ENCODE peak calls at places on chromosomes 4 and X, in nine cellular contexts. M, O, S, J, X, W, A, U and T are unnamed samples.
A peak's percentile ranks its signal among the peaks of the same experiment; 100 is the strongest.

GRCh38 chrX:138287200-138287865 is 424.2 kb downstream of the FGF13 start:
- DNase-seq in A (peak; percentile 1), J (no peak), M (no peak), O (no peak), X (no peak), U (no peak), S (no peak), W (no peak), T (no peak)

GRCh38 chr4:20086768-20087167 is 164.9 kb upstream of the SLIT2 start:
- DNase-seq in J (no peak), U (no peak), A (no peak), X (peak; percentile 27), M (no peak), O (no peak), W (no peak), S (no peak), T (no peak)

GRCh38 chr4:8079916-8080753 is 78.5 kb downstream of the ABLIM2 start:
- DNase-seq in S (no peak), J (no peak), O (no peak), U (no peak), M (no peak), X (no peak), A (no peak), W (no peak), T (no peak)

GRCh38 chrX:109795682-109796081 is 62.6 kb upstream of the ACSL4 start:
- DNase-seq in J (no peak), W (no peak), X (no peak), M (no peak), U (no peak), A (no peak), O (no peak), S (no peak), T (no peak)

GRCh38 chrX:11664211-11664888 is 1.4 kb downstream of the ARHGAP6 start:
- DNase-seq in S (no peak), A (no peak), U (peak; percentile 43), X (peak; percentile 19), W (no peak), O (no peak), M (peak; percentile 2), J (no peak), T (no peak)

GRCh38 chr4:150297861-150298474 is 219.7 kb downstream of the DCLK2 start:
- DNase-seq in X (peak; percentile 71), A (peak; percentile 76), W (peak; percentile 45), M (peak; percentile 48), U (peak; percentile 61), O (peak; percentile 48), J (no peak), S (peak; percentile 41), T (peak; percentile 8)

GRCh38 chrX:108270280-108270679 is 167.9 kb downstream of the COL4A6 start:
- DNase-seq in S (no peak), M (no peak), X (no peak), A (no peak), J (no peak), U (peak; percentile 7), W (no peak), O (no peak), T (no peak)

GRCh38 chr4:11259837-11260236 is 168.9 kb downstream of the HS3ST1 start:
- DNase-seq in A (no peak), O (no peak), M (no peak), J (no peak), U (no peak), W (no peak), S (no peak), X (no peak), T (no peak)

GRCh38 chr4:4461850-4462249 is 74.9 kb downstream of the NSG1 start:
- DNase-seq in O (no peak), X (no peak), A (no peak), W (no peak), M (no peak), S (peak; percentile 83), U (no peak), J (no peak), T (no peak)

GRCh38 chrX:20361081-20361889 is 94.6 kb upstream of the RPS6KA3 start:
- DNase-seq in A (no peak), O (no peak), M (peak; percentile 74), S (peak; percentile 56), J (no peak), W (no peak), U (peak; percentile 52), X (peak; percentile 65), T (no peak)

GRCh38 chrX:72349190-72349589 is 43.5 kb upstream of the CITED1 start:
- DNase-seq in A (no peak), O (no peak), J (no peak), M (no peak), S (no peak), U (no peak), W (no peak), X (no peak), T (peak; percentile 2)

GRCh38 chr4:15755321-15755750 is 22.8 kb upstream of the CD38 start:
- DNase-seq in W (no peak), A (peak; percentile 73), S (no peak), M (peak; percentile 82), J (no peak), X (peak; percentile 72), U (peak; percentile 81), O (no peak), T (no peak)

GRCh38 chr4:8850074-8850829 is 21.4 kb downstream of the HMX1 start:
- DNase-seq in J (no peak), O (no peak), A (no peak), X (no peak), U (no peak), S (no peak), M (no peak), W (no peak), T (no peak)

GRCh38 chr4:79597266-79597665 is 189.2 kb upstream of the GK2 start:
- DNase-seq in M (peak; percentile 66), U (peak; percentile 28), S (no peak), X (peak; percentile 27), O (no peak), J (no peak), W (no peak), A (no peak), T (no peak)

GRCh38 chr4:20445933-20446723 is 194.4 kb downstream of the SLIT2 start:
- DNase-seq in J (no peak), X (no peak), O (no peak), A (no peak), U (peak; percentile 91), W (no peak), S (no peak), M (no peak), T (no peak)

GRCh38 chr4:185813133-185813532 is 1.1 kb upstream of the SORBS2 start:
- DNase-seq in X (no peak), S (peak; percentile 29), M (no peak), W (no peak), O (no peak), A (no peak), J (no peak), U (no peak), T (no peak)

GRCh38 chr4:185809517-185810071 is 2.4 kb downstream of the SORBS2 start:
- DNase-seq in S (no peak), J (no peak), O (peak; percentile 15), W (no peak), X (no peak), M (no peak), U (no peak), A (no peak), T (no peak)

GRCh38 chr4:185805979-185806378 is 6.0 kb downstream of the SORBS2 start:
- DNase-seq in A (no peak), J (no peak), M (no peak), U (no peak), O (no peak), S (no peak), X (no peak), W (no peak), T (no peak)

GRCh38 chr4:185811509-185812364 is at the start of gene SORBS2:
- DNase-seq in A (peak; percentile 54), X (peak; percentile 6), S (peak; percentile 81), O (peak; percentile 92), J (no peak), W (no peak), U (peak; percentile 41), M (peak; percentile 78), T (peak; percentile 56)

DNA sequence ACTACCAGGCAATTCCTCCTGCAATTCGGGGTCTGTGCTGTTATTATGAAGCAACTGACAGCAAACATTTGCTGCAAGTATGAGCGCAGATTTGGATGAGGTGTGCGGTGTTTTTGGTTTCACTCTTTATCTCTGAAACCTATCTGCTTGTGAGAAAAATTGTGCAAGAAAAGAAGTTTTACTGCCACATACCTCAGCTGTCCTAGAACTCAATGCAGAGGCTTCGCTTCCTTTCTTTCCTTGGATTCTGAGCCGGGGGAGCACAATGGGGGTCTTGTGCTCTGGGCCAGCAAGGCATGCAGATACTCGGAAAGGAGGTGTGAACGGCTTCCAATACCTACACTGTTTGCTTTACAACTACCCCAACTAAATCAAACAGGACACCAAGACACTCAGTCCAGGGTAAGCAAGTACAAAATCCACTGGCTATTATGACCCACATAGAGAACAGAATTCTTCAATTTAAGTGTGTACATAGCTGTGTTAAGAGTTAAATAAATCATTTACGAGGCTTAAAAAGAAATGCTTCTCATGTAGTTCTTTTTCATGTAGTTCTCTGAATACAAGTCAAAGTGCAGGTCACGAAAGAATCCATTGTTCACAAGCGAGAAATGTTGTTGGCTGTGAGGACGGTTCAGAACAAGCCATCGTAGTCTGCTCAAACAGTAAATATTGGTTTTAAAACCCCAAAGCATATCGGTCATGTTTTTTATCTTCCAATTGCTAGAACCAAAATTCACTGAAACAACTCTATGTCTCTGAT is 1.1 kb downstream of the SORBS2 start:
- DNase-seq in A (peak; percentile 14), U (no peak), M (no peak), J (no peak), X (no peak), W (no peak), S (peak; percentile 97), O (peak; percentile 45), T (no peak)
- H2AFZ ChIP-seq in A (peak overlapping the region; percentile 99), U (no peak overlapping the region), M (peak overlapping the region; percentile 80), J (peak overlapping the region; percentile 84), X (no peak overlapping the region), W (no peak overlapping the region), S (no peak overlapping the region), O (peak overlapping the region; percentile 88), T (peak overlapping the region; percentile 89)

GRCh38 chr4:78293841-78294301 is 236.7 kb downstream of the FRAS1 start:
- DNase-seq in X (peak; percentile 89), A (peak; percentile 51), J (no peak), U (peak; percentile 52), W (no peak), O (no peak), S (no peak), M (peak; percentile 94), T (no peak)
- H2AFZ ChIP-seq in X (no peak overlapping the region), A (no peak overlapping the region), J (no peak overlapping the region), U (no peak overlapping the region), W (no peak overlapping the region), O (no peak overlapping the region), S (no peak overlapping the region), M (no peak overlapping the region), T (no peak overlapping the region)

DNA sequence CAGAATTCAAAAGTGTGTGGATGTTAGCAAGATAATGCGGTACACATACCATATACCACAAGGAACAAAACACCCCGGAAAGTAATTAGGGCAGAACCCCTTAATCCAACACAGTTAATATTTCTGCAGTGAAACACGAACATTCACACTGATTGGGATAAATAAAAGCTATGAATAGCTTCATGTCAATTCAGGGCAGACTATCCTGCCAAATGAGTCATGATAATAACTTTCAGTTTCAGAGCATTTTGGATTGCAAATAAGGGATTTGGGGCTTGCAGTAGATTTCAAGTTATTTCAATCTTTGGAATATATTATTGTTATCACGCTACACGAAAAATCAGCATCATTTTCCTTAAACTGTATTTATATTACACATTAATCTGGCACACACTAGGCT is 24.3 kb downstream of the IRF2 start:
- DNase-seq in O (no peak), X (peak; percentile 88), S (no peak), M (peak; percentile 71), W (no peak), J (no peak), A (peak; percentile 44), U (peak; percentile 62), T (no peak)
- H2AFZ ChIP-seq in O (no peak overlapping the region), X (peak overlapping the region; percentile 10), S (no peak overlapping the region), M (no peak overlapping the region), W (no peak overlapping the region), J (no peak overlapping the region), A (no peak overlapping the region), U (no peak overlapping the region), T (no peak overlapping the region)

GRCh38 chrX:4182010-4182806 is 468.8 kb upstream of the PRKX start:
- DNase-seq in S (no peak), M (no peak), O (no peak), U (no peak), A (no peak), W (no peak), J (peak; percentile 7), X (no peak), T (no peak)
- H2AFZ ChIP-seq in S (no peak overlapping the region), M (no peak overlapping the region), O (no peak overlapping the region), U (no peak overlapping the region), A (no peak overlapping the region), W (no peak overlapping the region), J (no peak overlapping the region), X (no peak overlapping the region), T (no peak overlapping the region)